ENCODE peak calls at places on chromosomes 4 and X, in ten cellular contexts. V is heart left ventricle, Q is HepG2, T is K562, L is HCT116, D is IMR-90, O is body of pancreas, Z is gastrocnemius medialis, J is upper lobe of left lung, I is A549. C is an unnamed sample.

GRCh38 chrX:70313503-70313902 is 23.6 kb downstream of the KIF4A start:
- ATAC-seq in V (no peak), Q (no peak), T (no peak), L (no peak), D (no peak), O (no peak), Z (no peak), J (no peak), I (no peak), C (no peak)

GRCh38 chrX:13283968-13284914 is 35.6 kb downstream of the ATXN3L start:
- ATAC-seq in V (no peak), Q (no peak), T (no peak), L (no peak), D (peak), O (no peak), Z (no peak), J (no peak), I (no peak), C (no peak)

GRCh38 chrX:150329888-150330287 is 33.2 kb upstream of the MAMLD1 start:
- ATAC-seq in V (no peak), Q (no peak), T (no peak), L (no peak), D (no peak), O (no peak), Z (no peak), J (no peak), I (no peak), C (no peak)

GRCh38 chr4:14399919-14400706 is 602.2 kb upstream of the CPEB2 start:
- ATAC-seq in V (no peak), Q (no peak), T (no peak), L (no peak), D (no peak), O (no peak), Z (no peak), J (peak), I (no peak), C (no peak)

GRCh38 chrX:136185409-136186022 is 38.2 kb downstream of the FHL1 start:
- ATAC-seq in V (peak), Q (no peak), T (no peak), L (peak), D (peak), O (no peak), Z (peak), J (peak), I (peak), C (peak)

GRCh38 chr4:75031746-75032145 is 98.8 kb downstream of the PARM1 start:
- ATAC-seq in V (no peak), Q (peak), T (no peak), L (no peak), D (no peak), O (no peak), Z (no peak), J (no peak), I (no peak), C (no peak)

GRCh38 chr4:56941403-56941802 is 33.7 kb downstream of the REST start:
- ATAC-seq in V (no peak), Q (no peak), T (no peak), L (no peak), D (no peak), O (no peak), Z (no peak), J (no peak), I (no peak), C (no peak)

GRCh38 chr4:38703625-38704024 is 39.6 kb downstream of the KLF3 start:
- ATAC-seq in V (peak), Q (peak), T (no peak), L (no peak), D (no peak), O (no peak), Z (no peak), J (peak), I (peak), C (no peak)

GRCh38 chrX:41722220-41722619 is 1.8 kb upstream of the GPR82 start:
- ATAC-seq in V (no peak), Q (no peak), T (no peak), L (no peak), D (no peak), O (no peak), Z (no peak), J (no peak), I (no peak), C (no peak)

GRCh38 chrX:123920065-123920785 is 41.3 kb upstream of the STAG2 start:
- ATAC-seq in V (no peak), Q (no peak), T (no peak), L (peak), D (peak), O (no peak), Z (no peak), J (no peak), I (peak), C (no peak)

GRCh38 chr4:109589119-109589518 is 29.1 kb downstream of the MCUB start:
- ATAC-seq in V (no peak), Q (no peak), T (no peak), L (no peak), D (peak), O (no peak), Z (no peak), J (no peak), I (no peak), C (no peak)

GRCh38 chr4:121679267-121679666 is 17.5 kb downstream of the ANXA5 start:
- ATAC-seq in V (no peak), Q (no peak), T (no peak), L (no peak), D (no peak), O (no peak), Z (no peak), J (no peak), I (no peak), C (no peak)

GRCh38 chrX:48720580-48721240 is 24.2 kb downstream of the SUV39H1 start:
- ATAC-seq in V (no peak), Q (no peak), T (no peak), L (no peak), D (no peak), O (no peak), Z (no peak), J (no peak), I (no peak), C (no peak)

GRCh38 chrX:151004085-151004484 is 20.9 kb downstream of the HMGB3 start:
- ATAC-seq in V (no peak), Q (peak), T (peak), L (no peak), D (no peak), O (no peak), Z (peak), J (no peak), I (peak), C (no peak)

GRCh38 chr4:150695162-150695561 is 113.2 kb downstream of the MAB21L2 start:
- ATAC-seq in V (no peak), Q (no peak), T (no peak), L (no peak), D (no peak), O (no peak), Z (no peak), J (no peak), I (no peak), C (no peak)

GRCh38 chr4:11468901-11469300 is 40.2 kb upstream of the HS3ST1 start:
- ATAC-seq in V (no peak), Q (no peak), T (no peak), L (no peak), D (no peak), O (no peak), Z (no peak), J (no peak), I (no peak), C (no peak)

GRCh38 chr4:99180367-99181169 is 36.5 kb upstream of the ADH4 start:
- ATAC-seq in V (no peak), Q (no peak), T (no peak), L (no peak), D (peak), O (no peak), Z (peak), J (peak), I (no peak), C (peak)

GRCh38 chr4:77777135-77777777 is 41.9 kb downstream of the CNOT6L start:
- ATAC-seq in V (peak), Q (no peak), T (peak), L (no peak), D (peak), O (peak), Z (peak), J (no peak), I (no peak), C (no peak)

GRCh38 chr4:138614462-138615142 is 372.5 kb upstream of the SLC7A11 start:
- ATAC-seq in V (no peak), Q (no peak), T (no peak), L (no peak), D (no peak), O (no peak), Z (no peak), J (no peak), I (no peak), C (no peak)

GRCh38 chrX:101370888-101371504 is 15.0 kb downstream of the BTK start:
- ATAC-seq in V (no peak), Q (no peak), T (no peak), L (no peak), D (no peak), O (no peak), Z (no peak), J (no peak), I (no peak), C (no peak)

GRCh38 chr4:158172558-158173258 is at the start of gene GASK1B:
- ATAC-seq in V (peak), Q (peak), T (peak), L (peak), D (peak), O (peak), Z (no peak), J (peak), I (peak), C (peak)

GRCh38 chr4:13988347-13989265 is 361.1 kb upstream of the BOD1L1 start:
- ATAC-seq in V (peak), Q (no peak), T (no peak), L (no peak), D (peak), O (no peak), Z (peak), J (peak), I (peak), C (peak)

DNA sequence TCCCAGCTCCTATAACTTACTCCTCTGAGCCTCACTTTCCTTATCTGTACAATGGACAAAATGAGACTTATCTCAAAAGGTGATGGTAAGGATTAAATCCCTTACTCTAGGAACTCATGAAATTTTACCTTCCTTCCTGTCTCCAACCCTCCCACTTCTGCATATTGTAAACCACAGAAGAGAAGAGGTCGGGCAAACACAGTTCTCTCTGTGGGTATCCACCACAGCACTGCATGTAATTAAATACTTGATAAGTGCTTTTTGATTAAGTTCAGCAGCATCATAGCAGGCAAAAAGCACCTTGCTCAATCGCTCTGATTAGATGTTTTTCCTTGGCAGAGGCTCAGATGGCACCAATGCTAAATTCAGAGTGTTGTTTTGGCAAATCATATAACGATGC is 17.3 kb upstream of the TMEM192 start:
- ATAC-seq in V (no peak), Q (no peak), T (no peak), L (no peak), D (no peak), O (no peak), Z (no peak), J (no peak), I (no peak), C (no peak)
- TF ChIP-seq POLR2A in V (no peak), Q (no peak), T (no peak), L (no peak), D (no peak), O (no peak), Z (no peak), J (no peak), I (no peak), C (no peak)

GRCh38 chrX:112545051-112545450 is 134.7 kb downstream of the LHFPL1 start:
- ATAC-seq in V (no peak), Q (no peak), T (no peak), L (no peak), D (no peak), O (no peak), Z (no peak), J (no peak), I (no peak), C (no peak)
- TF ChIP-seq POLR2A in V (no peak), Q (no peak), T (no peak), L (no peak), D (no peak), O (no peak), Z (no peak), J (no peak), I (no peak), C (no peak)

DNA sequence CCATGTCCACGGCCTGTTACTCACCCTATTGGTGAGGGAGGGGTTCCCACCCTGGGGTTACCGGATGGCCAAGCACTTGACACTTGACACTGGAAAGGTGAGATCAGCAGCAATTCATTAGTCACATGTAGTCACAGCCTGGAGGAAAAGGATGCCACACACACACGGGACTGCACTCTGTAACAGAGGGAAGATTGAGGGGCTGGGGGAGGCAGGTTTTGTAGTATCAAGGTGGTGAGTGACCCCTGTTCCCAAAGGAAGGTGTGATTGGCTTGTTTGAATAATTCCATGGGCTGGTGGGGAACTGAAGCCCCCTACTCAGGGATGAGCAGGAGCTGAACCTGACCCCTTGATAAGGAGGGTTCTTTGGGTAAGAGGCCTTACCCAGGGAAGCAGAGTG is 96.0 kb upstream of the HELT start:
- ATAC-seq in V (no peak), Q (no peak), T (no peak), L (no peak), D (no peak), O (no peak), Z (no peak), J (no peak), I (no peak), C (no peak)
- TF ChIP-seq POLR2A in V (no peak), Q (no peak), T (no peak), L (no peak), D (no peak), O (no peak), Z (no peak), J (no peak), I (no peak), C (no peak)

GRCh38 chrX:40108084-40108958 is 10.6 kb upstream of the BCOR start:
- ATAC-seq in V (no peak), Q (peak), T (peak), L (peak), D (peak), O (peak), Z (peak), J (peak), I (peak), C (no peak)

GRCh38 chrX:40109288-40110008 is 11.7 kb upstream of the BCOR start:
- ATAC-seq in V (no peak), Q (no peak), T (peak), L (peak), D (peak), O (peak), Z (peak), J (peak), I (no peak), C (peak)

GRCh38 chrX:40107291-40108083 is 9.7 kb upstream of the BCOR start:
- ATAC-seq in V (peak), Q (no peak), T (peak), L (peak), D (no peak), O (peak), Z (peak), J (peak), I (peak), C (peak)

GRCh38 chrX:40106677-40107290 is 9.0 kb upstream of the BCOR start:
- ATAC-seq in V (no peak), Q (no peak), T (no peak), L (no peak), D (no peak), O (no peak), Z (no peak), J (no peak), I (no peak), C (no peak)

DNA sequence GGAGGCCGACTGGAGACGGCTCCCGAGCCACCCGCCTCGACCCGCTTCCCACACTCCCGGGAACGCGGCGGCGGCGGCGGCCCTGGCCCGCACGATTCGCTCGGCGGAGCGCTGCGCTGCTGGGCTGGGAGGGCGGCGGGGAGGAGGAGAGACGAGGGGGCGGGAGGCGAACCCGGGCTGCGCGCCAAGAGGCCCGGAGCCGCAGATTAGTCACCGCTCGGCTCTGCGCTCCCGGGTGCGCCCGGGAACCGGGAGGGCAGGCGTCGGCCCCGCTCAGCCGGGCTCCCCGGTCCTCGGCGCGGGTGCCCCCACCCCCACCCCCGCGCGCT is 11.2 kb upstream of the BCOR start:
- ATAC-seq in V (peak), Q (peak), T (peak), L (peak), D (peak), O (peak), Z (peak), J (peak), I (peak), C (peak)
- TF ChIP-seq POLR2A in V (no peak), Q (no peak), T (no peak), L (no peak), D (no peak), O (peak), Z (peak), J (peak), I (peak), C (peak)

GRCh38 chr4:70838400-70838971 is 1.2 kb downstream of the GRSF1 start:
- ATAC-seq in V (no peak), Q (no peak), T (no peak), L (no peak), D (no peak), O (no peak), Z (peak), J (no peak), I (no peak), C (no peak)

GRCh38 chr4:70839537-70840093 is at the start of gene GRSF1:
- ATAC-seq in V (peak), Q (peak), T (peak), L (peak), D (peak), O (peak), Z (peak), J (peak), I (peak), C (peak)

GRCh38 chr4:70836081-70836480 is 3.6 kb downstream of the GRSF1 start:
- ATAC-seq in V (no peak), Q (no peak), T (no peak), L (no peak), D (no peak), O (no peak), Z (no peak), J (no peak), I (no peak), C (no peak)

GRCh38 chr4:70841951-70842350 is 2.3 kb upstream of the GRSF1 start:
- ATAC-seq in V (no peak), Q (no peak), T (no peak), L (no peak), D (no peak), O (no peak), Z (no peak), J (no peak), I (no peak), C (no peak)

GRCh38 chr4:70838972-70839536 is 636 bp downstream of the GRSF1 start:
- ATAC-seq in V (peak), Q (peak), T (peak), L (peak), D (peak), O (peak), Z (peak), J (peak), I (peak), C (peak)
- TF ChIP-seq POLR2A in V (no peak), Q (no peak), T (no peak), L (no peak), D (no peak), O (peak), Z (no peak), J (no peak), I (no peak), C (no peak)

GRCh38 chrX:40097492-40098263 is at the start of gene BCOR:
- ATAC-seq in V (peak), Q (peak), T (peak), L (peak), D (peak), O (peak), Z (peak), J (peak), I (peak), C (peak)
- TF ChIP-seq POLR2A in V (no peak), Q (peak), T (peak), L (peak), D (peak), O (peak), Z (peak), J (peak), I (peak), C (peak)

GRCh38 chr4:186105721-186106335 is 1.3 kb downstream of the FAM149A start:
- ATAC-seq in V (no peak), Q (no peak), T (peak), L (no peak), D (no peak), O (peak), Z (no peak), J (peak), I (no peak), C (peak)
- TF ChIP-seq POLR2A in V (no peak), Q (no peak), T (no peak), L (no peak), D (no peak), O (peak), Z (no peak), J (no peak), I (no peak), C (no peak)

GRCh38 chr4:80007745-80008149 is 65.3 kb downstream of the ANTXR2 start:
- ATAC-seq in V (no peak), Q (no peak), T (peak), L (no peak), D (no peak), O (no peak), Z (no peak), J (no peak), I (no peak), C (no peak)
- TF ChIP-seq POLR2A in V (no peak), Q (no peak), T (no peak), L (no peak), D (no peak), O (no peak), Z (no peak), J (no peak), I (no peak), C (no peak)

GRCh38 chr4:81508786-81509574 is 37.3 kb upstream of the RASGEF1B start:
- ATAC-seq in V (no peak), Q (no peak), T (no peak), L (no peak), D (no peak), O (no peak), Z (no peak), J (peak), I (no peak), C (no peak)
- TF ChIP-seq POLR2A in V (no peak), Q (no peak), T (no peak), L (no peak), D (no peak), O (no peak), Z (no peak), J (peak), I (no peak), C (no peak)

GRCh38 chr4:47914926-47915237 is 499 bp upstream of the NFXL1 start:
- ATAC-seq in V (no peak), Q (no peak), T (peak), L (peak), D (no peak), O (peak), Z (peak), J (no peak), I (no peak), C (peak)

GRCh38 chr4:47913328-47913727 is 1.1 kb downstream of the NFXL1 start:
- ATAC-seq in V (no peak), Q (no peak), T (no peak), L (no peak), D (no peak), O (no peak), Z (no peak), J (no peak), I (no peak), C (no peak)

GRCh38 chr4:47913858-47914218 is 545 bp downstream of the NFXL1 start:
- ATAC-seq in V (peak), Q (peak), T (peak), L (peak), D (peak), O (peak), Z (peak), J (peak), I (peak), C (peak)

GRCh38 chr4:47915378-47915777 is 995 bp upstream of the NFXL1 start:
- ATAC-seq in V (no peak), Q (no peak), T (no peak), L (no peak), D (no peak), O (no peak), Z (no peak), J (no peak), I (no peak), C (no peak)

GRCh38 chr4:47914219-47914925 is at the start of gene NFXL1:
- ATAC-seq in V (peak), Q (peak), T (peak), L (peak), D (peak), O (peak), Z (peak), J (peak), I (peak), C (peak)
- TF ChIP-seq POLR2A in V (no peak), Q (peak), T (peak), L (peak), D (peak), O (peak), Z (peak), J (peak), I (peak), C (peak)

C was measured in gastroesophageal sphincter.